ENCODE peak calls at places on chromosome 1, in eight cellular contexts. U is T follicular helper cell; Q is occipital lobe; O is CD8-positive, alpha-beta T cell; E is stimulated activated CD4-positive, alpha-beta T cell treated with anti-CD3 and anti-CD28 coated beads, TNF-alpha, amount 100 ng/mL, for 4 hours; F is effector memory CD8-positive, alpha-beta T cell; T is SJSA1; N is C1 segment of cervical spinal cord. G is an unnamed sample.

GRCh38 chr1:70360321-70360720 is 5.8 kb upstream of the ANKRD13C start:
- DNase-seq in U (no peak), Q (no peak), O (no peak), E (no peak), F (no peak), T (no peak), N (no peak), G (no peak)

GRCh38 chr1:179016694-179017382 is 8.9 kb upstream of the FAM20B start:
- DNase-seq in U (no peak), Q (peak; percentile 65), O (no peak), E (no peak), F (no peak), T (peak; percentile 82), N (peak; percentile 73), G (no peak)

GRCh38 chr1:40980068-40980452 is 564 bp downstream of the CTPS1 start:
- DNase-seq in U (no peak), Q (no peak), O (no peak), E (no peak), F (no peak), T (no peak), N (no peak), G (no peak)

GRCh38 chr1:184870319-184870718 is 104.0 kb downstream of the NIBAN1 start:
- DNase-seq in U (no peak), Q (no peak), O (no peak), E (no peak), F (no peak), T (no peak), N (no peak), G (no peak)

GRCh38 chr1:175130649-175131045 is 61.9 kb downstream of the KIAA0040 start:
- DNase-seq in U (no peak), Q (no peak), O (no peak), E (no peak), F (no peak), T (no peak), N (no peak), G (no peak)

GRCh38 chr1:160625725-160626498 is 20.9 kb downstream of the SLAMF1 start:
- DNase-seq in U (peak; percentile 22), Q (no peak), O (no peak), E (peak; percentile 53), F (no peak), T (no peak), N (no peak), G (no peak)

GRCh38 chr1:226798427-226799411 is 59.6 kb upstream of the ITPKB start:
- DNase-seq in U (peak; percentile 42), Q (no peak), O (peak; percentile 78), E (peak; percentile 25), F (peak; percentile 56), T (no peak), N (no peak), G (no peak)

GRCh38 chr1:66000033-66000637 is 207.4 kb downstream of the PDE4B start:
- DNase-seq in U (no peak), Q (no peak), O (no peak), E (no peak), F (no peak), T (no peak), N (no peak), G (no peak)

GRCh38 chr1:204087893-204088528 is 15.1 kb downstream of the SOX13 start:
- DNase-seq in U (no peak), Q (no peak), O (no peak), E (no peak), F (no peak), T (no peak), N (no peak), G (no peak)

GRCh38 chr1:50527249-50527986 is 104.2 kb upstream of the DMRTA2 start:
- DNase-seq in U (no peak), Q (no peak), O (no peak), E (no peak), F (no peak), T (no peak), N (no peak), G (no peak)

GRCh38 chr1:209168204-209168603 is 415.3 kb upstream of the CAMK1G start:
- DNase-seq in U (no peak), Q (no peak), O (no peak), E (no peak), F (no peak), T (no peak), N (no peak), G (no peak)

G was measured in NCI-H1930.